ENCODE peak calls at places on chromosome 13, in nine cellular contexts. One of them, this sample, is unnamed.

GRCh38 chr13:52003551-52003950 is 7.7 kb downstream of the ATP7B start:
- DNase-seq in stimulated activated CD4-positive, alpha-beta T cell treated with anti-CD3 and anti-CD28 coated beads, Interleukin-1b, Interleukin-23, amount 100 ng/mL, for 24 hours: no peak
- DNase-seq in fibroblast of pulmonary artery: no peak
- DNase-seq in C1 segment of cervical spinal cord: no peak
- DNase-seq in lower leg skin: no peak
- DNase-seq in HTR-8/SVneo: no peak
- DNase-seq in breast epithelium: no peak
- DNase-seq in effector memory CD8-positive, alpha-beta T cell: no peak
- DNase-seq in G401: peak; percentile 86
- DNase-seq in this sample: no peak

GRCh38 chr13:110477711-110478245 is 83.7 kb downstream of the RAB20 start:
- DNase-seq in breast epithelium: no peak
- DNase-seq in effector memory CD8-positive, alpha-beta T cell: no peak
- DNase-seq in stimulated activated CD4-positive, alpha-beta T cell treated with anti-CD3 and anti-CD28 coated beads, Interleukin-1b, Interleukin-23, amount 100 ng/mL, for 24 hours: no peak
- DNase-seq in lower leg skin: no peak
- DNase-seq in fibroblast of pulmonary artery: no peak
- DNase-seq in G401: no peak
- DNase-seq in C1 segment of cervical spinal cord: no peak
- DNase-seq in HTR-8/SVneo: no peak
- DNase-seq in this sample: no peak

GRCh38 chr13:77139311-77139710 is 112.4 kb upstream of the FBXL3 start:
- DNase-seq in lower leg skin: no peak
- DNase-seq in G401: no peak
- DNase-seq in HTR-8/SVneo: no peak
- DNase-seq in effector memory CD8-positive, alpha-beta T cell: no peak
- DNase-seq in breast epithelium: no peak
- DNase-seq in stimulated activated CD4-positive, alpha-beta T cell treated with anti-CD3 and anti-CD28 coated beads, Interleukin-1b, Interleukin-23, amount 100 ng/mL, for 24 hours: no peak
- DNase-seq in fibroblast of pulmonary artery: no peak
- DNase-seq in C1 segment of cervical spinal cord: no peak
- DNase-seq in this sample: no peak

GRCh38 chr13:43905435-43906031 is 25.8 kb downstream of the LACC1 start:
- DNase-seq in HTR-8/SVneo: peak; percentile 28
- DNase-seq in G401: peak; percentile 77
- DNase-seq in stimulated activated CD4-positive, alpha-beta T cell treated with anti-CD3 and anti-CD28 coated beads, Interleukin-1b, Interleukin-23, amount 100 ng/mL, for 24 hours: no peak
- DNase-seq in effector memory CD8-positive, alpha-beta T cell: peak; percentile 39
- DNase-seq in fibroblast of pulmonary artery: peak; percentile 86
- DNase-seq in breast epithelium: no peak
- DNase-seq in lower leg skin: peak; percentile 43
- DNase-seq in C1 segment of cervical spinal cord: no peak
- DNase-seq in this sample: peak; percentile 68

GRCh38 chr13:26558074-26558805 is 757 bp downstream of the WASF3 start:
- DNase-seq in G401: no peak
- DNase-seq in effector memory CD8-positive, alpha-beta T cell: no peak
- DNase-seq in C1 segment of cervical spinal cord: no peak
- DNase-seq in stimulated activated CD4-positive, alpha-beta T cell treated with anti-CD3 and anti-CD28 coated beads, Interleukin-1b, Interleukin-23, amount 100 ng/mL, for 24 hours: no peak
- DNase-seq in fibroblast of pulmonary artery: peak; percentile 13
- DNase-seq in breast epithelium: no peak
- DNase-seq in HTR-8/SVneo: no peak
- DNase-seq in lower leg skin: no peak
- DNase-seq in this sample: no peak

GRCh38 chr13:74243637-74244526 is 109.7 kb upstream of the KLF12 start:
- DNase-seq in fibroblast of pulmonary artery: peak; percentile 66
- DNase-seq in G401: no peak
- DNase-seq in stimulated activated CD4-positive, alpha-beta T cell treated with anti-CD3 and anti-CD28 coated beads, Interleukin-1b, Interleukin-23, amount 100 ng/mL, for 24 hours: no peak
- DNase-seq in C1 segment of cervical spinal cord: no peak
- DNase-seq in effector memory CD8-positive, alpha-beta T cell: no peak
- DNase-seq in lower leg skin: no peak
- DNase-seq in breast epithelium: no peak
- DNase-seq in HTR-8/SVneo: no peak
- DNase-seq in this sample: no peak

GRCh38 chr13:59409211-59409610 is 754.5 kb downstream of the DIAPH3 start:
- DNase-seq in effector memory CD8-positive, alpha-beta T cell: no peak
- DNase-seq in G401: peak; percentile 16
- DNase-seq in lower leg skin: no peak
- DNase-seq in breast epithelium: peak; percentile 18
- DNase-seq in fibroblast of pulmonary artery: peak; percentile 45
- DNase-seq in HTR-8/SVneo: no peak
- DNase-seq in C1 segment of cervical spinal cord: no peak
- DNase-seq in stimulated activated CD4-positive, alpha-beta T cell treated with anti-CD3 and anti-CD28 coated beads, Interleukin-1b, Interleukin-23, amount 100 ng/mL, for 24 hours: no peak
- DNase-seq in this sample: no peak

GRCh38 chr13:79647518-79647917 is 166.6 kb downstream of the NDFIP2 start:
- DNase-seq in effector memory CD8-positive, alpha-beta T cell: no peak
- DNase-seq in C1 segment of cervical spinal cord: no peak
- DNase-seq in fibroblast of pulmonary artery: peak; percentile 5
- DNase-seq in lower leg skin: peak; percentile 68
- DNase-seq in stimulated activated CD4-positive, alpha-beta T cell treated with anti-CD3 and anti-CD28 coated beads, Interleukin-1b, Interleukin-23, amount 100 ng/mL, for 24 hours: no peak
- DNase-seq in G401: no peak
- DNase-seq in HTR-8/SVneo: no peak
- DNase-seq in breast epithelium: no peak
- DNase-seq in this sample: no peak

GRCh38 chr13:73428137-73428536 is 369.3 kb downstream of the KLF5 start:
- DNase-seq in breast epithelium: no peak
- DNase-seq in fibroblast of pulmonary artery: peak; percentile 80
- DNase-seq in stimulated activated CD4-positive, alpha-beta T cell treated with anti-CD3 and anti-CD28 coated beads, Interleukin-1b, Interleukin-23, amount 100 ng/mL, for 24 hours: no peak
- DNase-seq in HTR-8/SVneo: no peak
- DNase-seq in G401: no peak
- DNase-seq in effector memory CD8-positive, alpha-beta T cell: no peak
- DNase-seq in lower leg skin: no peak
- DNase-seq in C1 segment of cervical spinal cord: no peak
- DNase-seq in this sample: no peak

GRCh38 chr13:30744056-30744684 is 8.8 kb downstream of the ALOX5AP start:
- DNase-seq in fibroblast of pulmonary artery: no peak
- DNase-seq in effector memory CD8-positive, alpha-beta T cell: peak; percentile 88
- DNase-seq in lower leg skin: no peak
- DNase-seq in G401: no peak
- DNase-seq in stimulated activated CD4-positive, alpha-beta T cell treated with anti-CD3 and anti-CD28 coated beads, Interleukin-1b, Interleukin-23, amount 100 ng/mL, for 24 hours: peak; percentile 47
- DNase-seq in breast epithelium: peak; percentile 37
- DNase-seq in HTR-8/SVneo: peak; percentile 26
- DNase-seq in C1 segment of cervical spinal cord: no peak
- DNase-seq in this sample: peak; percentile 90

GRCh38 chr13:41780736-41781708 is 179.9 kb downstream of the VWA8 start:
- DNase-seq in C1 segment of cervical spinal cord: no peak
- DNase-seq in stimulated activated CD4-positive, alpha-beta T cell treated with anti-CD3 and anti-CD28 coated beads, Interleukin-1b, Interleukin-23, amount 100 ng/mL, for 24 hours: no peak
- DNase-seq in breast epithelium: peak; percentile 37
- DNase-seq in G401: no peak
- DNase-seq in fibroblast of pulmonary artery: peak; percentile 81
- DNase-seq in HTR-8/SVneo: no peak
- DNase-seq in lower leg skin: no peak
- DNase-seq in effector memory CD8-positive, alpha-beta T cell: no peak
- DNase-seq in this sample: no peak

GRCh38 chr13:47999973-48000372 is 1.1 kb downstream of the SUCLA2 start:
- DNase-seq in effector memory CD8-positive, alpha-beta T cell: no peak
- DNase-seq in HTR-8/SVneo: no peak
- DNase-seq in lower leg skin: no peak
- DNase-seq in breast epithelium: no peak
- DNase-seq in C1 segment of cervical spinal cord: no peak
- DNase-seq in fibroblast of pulmonary artery: no peak
- DNase-seq in stimulated activated CD4-positive, alpha-beta T cell treated with anti-CD3 and anti-CD28 coated beads, Interleukin-1b, Interleukin-23, amount 100 ng/mL, for 24 hours: no peak
- DNase-seq in G401: no peak
- DNase-seq in this sample: no peak

GRCh38 chr13:46179576-46180368 is 2.2 kb downstream of the LCP1 start:
- DNase-seq in G401: no peak
- DNase-seq in lower leg skin: peak; percentile 55
- DNase-seq in effector memory CD8-positive, alpha-beta T cell: peak; percentile 63
- DNase-seq in C1 segment of cervical spinal cord: no peak
- DNase-seq in stimulated activated CD4-positive, alpha-beta T cell treated with anti-CD3 and anti-CD28 coated beads, Interleukin-1b, Interleukin-23, amount 100 ng/mL, for 24 hours: peak; percentile 53
- DNase-seq in HTR-8/SVneo: no peak
- DNase-seq in fibroblast of pulmonary artery: no peak
- DNase-seq in breast epithelium: no peak
- DNase-seq in this sample: peak; percentile 94

GRCh38 chr13:76216729-76217128 is 580.6 kb downstream of the LMO7 start:
- DNase-seq in HTR-8/SVneo: no peak
- DNase-seq in effector memory CD8-positive, alpha-beta T cell: no peak
- DNase-seq in stimulated activated CD4-positive, alpha-beta T cell treated with anti-CD3 and anti-CD28 coated beads, Interleukin-1b, Interleukin-23, amount 100 ng/mL, for 24 hours: no peak
- DNase-seq in C1 segment of cervical spinal cord: no peak
- DNase-seq in fibroblast of pulmonary artery: no peak
- DNase-seq in lower leg skin: no peak
- DNase-seq in G401: no peak
- DNase-seq in breast epithelium: no peak
- DNase-seq in this sample: no peak

GRCh38 chr13:104577029-104577820 is 1511.0 kb upstream of the SLC10A2 start:
- DNase-seq in G401: no peak
- DNase-seq in stimulated activated CD4-positive, alpha-beta T cell treated with anti-CD3 and anti-CD28 coated beads, Interleukin-1b, Interleukin-23, amount 100 ng/mL, for 24 hours: no peak
- DNase-seq in HTR-8/SVneo: no peak
- DNase-seq in effector memory CD8-positive, alpha-beta T cell: no peak
- DNase-seq in lower leg skin: no peak
- DNase-seq in breast epithelium: no peak
- DNase-seq in C1 segment of cervical spinal cord: no peak
- DNase-seq in fibroblast of pulmonary artery: peak; percentile 49
- DNase-seq in this sample: no peak

GRCh38 chr13:45678282-45678681 is 23.8 kb upstream of the CBY2 start:
- DNase-seq in lower leg skin: no peak
- DNase-seq in C1 segment of cervical spinal cord: no peak
- DNase-seq in stimulated activated CD4-positive, alpha-beta T cell treated with anti-CD3 and anti-CD28 coated beads, Interleukin-1b, Interleukin-23, amount 100 ng/mL, for 24 hours: no peak
- DNase-seq in fibroblast of pulmonary artery: no peak
- DNase-seq in G401: no peak
- DNase-seq in breast epithelium: no peak
- DNase-seq in HTR-8/SVneo: no peak
- DNase-seq in effector memory CD8-positive, alpha-beta T cell: no peak
- DNase-seq in this sample: no peak

GRCh38 chr13:37058801-37059135 is 720 bp downstream of the SUPT20H start:
- DNase-seq in lower leg skin: no peak
- DNase-seq in stimulated activated CD4-positive, alpha-beta T cell treated with anti-CD3 and anti-CD28 coated beads, Interleukin-1b, Interleukin-23, amount 100 ng/mL, for 24 hours: no peak
- DNase-seq in G401: no peak
- DNase-seq in breast epithelium: no peak
- DNase-seq in effector memory CD8-positive, alpha-beta T cell: no peak
- DNase-seq in HTR-8/SVneo: no peak
- DNase-seq in C1 segment of cervical spinal cord: no peak
- DNase-seq in fibroblast of pulmonary artery: no peak
- DNase-seq in this sample: peak; percentile 54

GRCh38 chr13:82791035-82791434 is 1091.2 kb downstream of the SLITRK1 start:
- DNase-seq in stimulated activated CD4-positive, alpha-beta T cell treated with anti-CD3 and anti-CD28 coated beads, Interleukin-1b, Interleukin-23, amount 100 ng/mL, for 24 hours: no peak
- DNase-seq in breast epithelium: no peak
- DNase-seq in G401: no peak
- DNase-seq in C1 segment of cervical spinal cord: no peak
- DNase-seq in HTR-8/SVneo: no peak
- DNase-seq in fibroblast of pulmonary artery: no peak
- DNase-seq in effector memory CD8-positive, alpha-beta T cell: no peak
- DNase-seq in lower leg skin: no peak
- DNase-seq in this sample: no peak

GRCh38 chr13:32318072-32318471 is 2.8 kb downstream of the BRCA2 start:
- DNase-seq in G401: no peak
- DNase-seq in lower leg skin: no peak
- DNase-seq in fibroblast of pulmonary artery: no peak
- DNase-seq in C1 segment of cervical spinal cord: no peak
- DNase-seq in effector memory CD8-positive, alpha-beta T cell: no peak
- DNase-seq in HTR-8/SVneo: no peak
- DNase-seq in breast epithelium: no peak
- DNase-seq in stimulated activated CD4-positive, alpha-beta T cell treated with anti-CD3 and anti-CD28 coated beads, Interleukin-1b, Interleukin-23, amount 100 ng/mL, for 24 hours: no peak
- DNase-seq in this sample: peak; percentile 39

GRCh38 chr13:92804346-92804745 is 422.3 kb upstream of the GPC6 start:
- DNase-seq in G401: no peak
- DNase-seq in breast epithelium: no peak
- DNase-seq in effector memory CD8-positive, alpha-beta T cell: no peak
- DNase-seq in stimulated activated CD4-positive, alpha-beta T cell treated with anti-CD3 and anti-CD28 coated beads, Interleukin-1b, Interleukin-23, amount 100 ng/mL, for 24 hours: no peak
- DNase-seq in fibroblast of pulmonary artery: peak; percentile 28
- DNase-seq in lower leg skin: no peak
- DNase-seq in C1 segment of cervical spinal cord: no peak
- DNase-seq in HTR-8/SVneo: no peak
- DNase-seq in this sample: no peak

GRCh38 chr13:105638446-105638845 is 897.0 kb downstream of the EFNB2 start:
- DNase-seq in stimulated activated CD4-positive, alpha-beta T cell treated with anti-CD3 and anti-CD28 coated beads, Interleukin-1b, Interleukin-23, amount 100 ng/mL, for 24 hours: no peak
- DNase-seq in lower leg skin: no peak
- DNase-seq in G401: no peak
- DNase-seq in effector memory CD8-positive, alpha-beta T cell: no peak
- DNase-seq in breast epithelium: no peak
- DNase-seq in C1 segment of cervical spinal cord: no peak
- DNase-seq in fibroblast of pulmonary artery: no peak
- DNase-seq in HTR-8/SVneo: no peak
- DNase-seq in this sample: no peak

GRCh38 chr13:110047511-110047910 is 259.4 kb downstream of the COL4A1 start:
- DNase-seq in C1 segment of cervical spinal cord: no peak
- DNase-seq in lower leg skin: no peak
- DNase-seq in fibroblast of pulmonary artery: peak; percentile 98
- DNase-seq in stimulated activated CD4-positive, alpha-beta T cell treated with anti-CD3 and anti-CD28 coated beads, Interleukin-1b, Interleukin-23, amount 100 ng/mL, for 24 hours: no peak
- DNase-seq in effector memory CD8-positive, alpha-beta T cell: no peak
- DNase-seq in HTR-8/SVneo: no peak
- DNase-seq in breast epithelium: no peak
- DNase-seq in G401: no peak
- DNase-seq in this sample: no peak

GRCh38 chr13:106530209-106530906 is 5.1 kb downstream of the EFNB2 start:
- DNase-seq in C1 segment of cervical spinal cord: no peak
- DNase-seq in lower leg skin: no peak
- DNase-seq in G401: no peak
- DNase-seq in effector memory CD8-positive, alpha-beta T cell: no peak
- DNase-seq in breast epithelium: no peak
- DNase-seq in stimulated activated CD4-positive, alpha-beta T cell treated with anti-CD3 and anti-CD28 coated beads, Interleukin-1b, Interleukin-23, amount 100 ng/mL, for 24 hours: no peak
- DNase-seq in HTR-8/SVneo: no peak
- DNase-seq in fibroblast of pulmonary artery: no peak
- DNase-seq in this sample: no peak

GRCh38 chr13:75744127-75744526 is 108.0 kb downstream of the LMO7 start:
- DNase-seq in fibroblast of pulmonary artery: no peak
- DNase-seq in lower leg skin: no peak
- DNase-seq in effector memory CD8-positive, alpha-beta T cell: no peak
- DNase-seq in stimulated activated CD4-positive, alpha-beta T cell treated with anti-CD3 and anti-CD28 coated beads, Interleukin-1b, Interleukin-23, amount 100 ng/mL, for 24 hours: no peak
- DNase-seq in C1 segment of cervical spinal cord: no peak
- DNase-seq in breast epithelium: no peak
- DNase-seq in HTR-8/SVneo: no peak
- DNase-seq in G401: no peak
- DNase-seq in this sample: no peak

GRCh38 chr13:42762251-42762650 is 19.1 kb upstream of the FAM216B start:
- DNase-seq in C1 segment of cervical spinal cord: no peak
- DNase-seq in effector memory CD8-positive, alpha-beta T cell: no peak
- DNase-seq in fibroblast of pulmonary artery: peak; percentile 73
- DNase-seq in HTR-8/SVneo: no peak
- DNase-seq in breast epithelium: no peak
- DNase-seq in G401: no peak
- DNase-seq in lower leg skin: no peak
- DNase-seq in stimulated activated CD4-positive, alpha-beta T cell treated with anti-CD3 and anti-CD28 coated beads, Interleukin-1b, Interleukin-23, amount 100 ng/mL, for 24 hours: no peak
- DNase-seq in this sample: no peak

GRCh38 chr13:88601949-88602348 is 930.8 kb downstream of the SLITRK5 start:
- DNase-seq in stimulated activated CD4-positive, alpha-beta T cell treated with anti-CD3 and anti-CD28 coated beads, Interleukin-1b, Interleukin-23, amount 100 ng/mL, for 24 hours: no peak
- DNase-seq in HTR-8/SVneo: no peak
- DNase-seq in G401: no peak
- DNase-seq in effector memory CD8-positive, alpha-beta T cell: no peak
- DNase-seq in fibroblast of pulmonary artery: no peak
- DNase-seq in lower leg skin: no peak
- DNase-seq in breast epithelium: no peak
- DNase-seq in C1 segment of cervical spinal cord: no peak
- DNase-seq in this sample: no peak

GRCh38 chr13:102977471-102977870 is 88.7 kb downstream of the SLC10A2 start:
- DNase-seq in G401: no peak
- DNase-seq in effector memory CD8-positive, alpha-beta T cell: no peak
- DNase-seq in C1 segment of cervical spinal cord: no peak
- DNase-seq in stimulated activated CD4-positive, alpha-beta T cell treated with anti-CD3 and anti-CD28 coated beads, Interleukin-1b, Interleukin-23, amount 100 ng/mL, for 24 hours: no peak
- DNase-seq in lower leg skin: no peak
- DNase-seq in HTR-8/SVneo: no peak
- DNase-seq in breast epithelium: no peak
- DNase-seq in fibroblast of pulmonary artery: peak; percentile 11
- DNase-seq in this sample: no peak

GRCh38 chr13:64992314-64992713 is 2237.8 kb downstream of the PCDH9 start:
- DNase-seq in lower leg skin: no peak
- DNase-seq in fibroblast of pulmonary artery: no peak
- DNase-seq in breast epithelium: no peak
- DNase-seq in C1 segment of cervical spinal cord: no peak
- DNase-seq in stimulated activated CD4-positive, alpha-beta T cell treated with anti-CD3 and anti-CD28 coated beads, Interleukin-1b, Interleukin-23, amount 100 ng/mL, for 24 hours: no peak
- DNase-seq in G401: no peak
- DNase-seq in effector memory CD8-positive, alpha-beta T cell: no peak
- DNase-seq in HTR-8/SVneo: no peak
- DNase-seq in this sample: no peak

GRCh38 chr13:74210693-74211393 is 76.6 kb upstream of the KLF12 start:
- DNase-seq in stimulated activated CD4-positive, alpha-beta T cell treated with anti-CD3 and anti-CD28 coated beads, Interleukin-1b, Interleukin-23, amount 100 ng/mL, for 24 hours: no peak
- DNase-seq in breast epithelium: no peak
- DNase-seq in fibroblast of pulmonary artery: peak; percentile 96
- DNase-seq in effector memory CD8-positive, alpha-beta T cell: no peak
- DNase-seq in lower leg skin: no peak
- DNase-seq in HTR-8/SVneo: no peak
- DNase-seq in C1 segment of cervical spinal cord: no peak
- DNase-seq in G401: peak; percentile 2
- DNase-seq in this sample: no peak